ENCODE peak calls at places on chromosomes 7 and 10, in four cellular contexts. B is HepG2, Y is upper lobe of left lung, K is sigmoid colon. N is an unnamed sample.
A peak's percentile ranks its signal among the peaks of the same experiment; 100 is the strongest.

GRCh38 chr7:28096713-28097112 is 83.9 kb downstream of the JAZF1 start:
- DNase-seq in B (peak; percentile 27), Y (no peak), K (peak; percentile 83), N (peak; percentile 49)

GRCh38 chr10:88754272-88754671 is 5.5 kb upstream of the LIPN start:
- DNase-seq in B (no peak), Y (no peak), K (no peak), N (no peak)

GRCh38 chr10:121112618-121113384 is 261.6 kb downstream of the WDR11 start:
- DNase-seq in B (no peak), Y (peak; percentile 10), K (no peak), N (no peak)

GRCh38 chr10:49187950-49188761 is at the start of gene TMEM273:
- DNase-seq in B (no peak), Y (peak; percentile 69), K (peak; percentile 85), N (peak; percentile 49)

GRCh38 chr7:142853739-142854504 is 954 bp upstream of the EPHB6 start:
- DNase-seq in B (peak; percentile 33), Y (peak; percentile 89), K (peak; percentile 82), N (peak; percentile 64)

GRCh38 chr7:112056409-112056808 is 149.8 kb downstream of the DOCK4 start:
- DNase-seq in B (no peak), Y (no peak), K (no peak), N (no peak)

GRCh38 chr7:97019710-97020109 is 4.9 kb downstream of the DLX5 start:
- DNase-seq in B (no peak), Y (no peak), K (no peak), N (no peak)

GRCh38 chr7:143380646-143381426 is at the start of gene ZYX:
- DNase-seq in B (peak; percentile 84), Y (peak; percentile 96), K (peak; percentile 98), N (peak; percentile 93)

GRCh38 chr10:23362879-23363787 is 18.5 kb upstream of the C10orf67 start:
- DNase-seq in B (no peak), Y (no peak), K (no peak), N (no peak)

GRCh38 chr7:131556055-131556911 is at the start of gene PODXL:
- DNase-seq in B (no peak), Y (peak; percentile 95), K (peak; percentile 85), N (peak; percentile 73)

GRCh38 chr10:58003945-58004344 is 263.7 kb downstream of the IPMK start:
- DNase-seq in B (no peak), Y (no peak), K (no peak), N (no peak)

GRCh38 chr7:897771-898376 is 21.5 kb downstream of the GET4 start:
- DNase-seq in B (no peak), Y (peak; percentile 82), K (no peak), N (no peak)

GRCh38 chr10:71532878-71533277 is 136.2 kb downstream of the CDH23 start:
- DNase-seq in B (no peak), Y (no peak), K (no peak), N (no peak)

GRCh38 chr7:127819975-127820778 is 168.2 kb downstream of the SND1 start:
- DNase-seq in B (peak; percentile 84), Y (no peak), K (no peak), N (no peak)

DNA sequence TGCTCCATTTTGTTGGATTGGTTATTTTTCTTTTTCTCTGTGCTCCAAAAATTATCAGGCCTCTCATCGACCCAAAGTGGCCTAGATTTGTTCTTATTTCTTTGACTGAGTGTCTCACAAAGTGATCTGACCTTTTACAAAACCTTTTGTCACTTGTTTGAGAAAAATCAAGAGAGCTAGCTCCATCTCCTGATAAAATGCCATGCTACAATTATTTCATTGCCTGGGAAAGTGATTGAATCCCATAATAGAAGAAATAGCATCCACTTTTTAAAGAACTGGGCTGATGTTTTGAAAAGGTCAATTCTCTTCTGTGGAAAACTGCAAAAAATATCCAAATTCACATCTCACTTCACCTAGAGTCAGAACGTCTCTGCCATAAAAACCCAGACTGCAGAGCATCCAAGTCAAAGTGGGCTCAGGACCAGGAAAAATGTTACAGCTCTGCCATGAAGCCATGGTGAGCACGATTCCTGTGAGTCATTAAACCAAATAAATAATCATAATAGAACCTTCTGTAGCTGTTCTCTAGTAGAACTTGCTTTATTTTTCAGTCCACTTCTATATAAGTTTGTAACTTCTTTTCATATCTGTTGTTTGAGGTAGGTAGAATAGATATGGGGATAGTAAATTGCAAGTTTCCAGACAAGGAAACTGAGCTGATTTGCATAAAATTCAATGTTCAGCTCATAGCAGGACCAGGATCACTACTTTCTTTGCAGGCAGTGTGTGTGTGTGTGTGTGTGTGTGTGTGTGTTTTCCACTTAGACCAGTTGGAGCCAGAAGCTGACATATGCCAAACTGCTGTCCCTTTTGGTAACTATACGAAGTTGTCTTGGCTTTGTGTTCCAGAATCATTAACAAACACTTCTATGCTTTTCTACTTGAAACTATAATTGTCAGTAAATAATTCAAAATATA is 632.5 kb upstream of the ANKRD30A start:
- DNase-seq in B (no peak), Y (no peak), K (no peak), N (no peak)
- H3K4me3 ChIP-seq in B (no peak overlapping the region), Y (no peak overlapping the region), K (no peak overlapping the region), N (no peak overlapping the region)

DNA sequence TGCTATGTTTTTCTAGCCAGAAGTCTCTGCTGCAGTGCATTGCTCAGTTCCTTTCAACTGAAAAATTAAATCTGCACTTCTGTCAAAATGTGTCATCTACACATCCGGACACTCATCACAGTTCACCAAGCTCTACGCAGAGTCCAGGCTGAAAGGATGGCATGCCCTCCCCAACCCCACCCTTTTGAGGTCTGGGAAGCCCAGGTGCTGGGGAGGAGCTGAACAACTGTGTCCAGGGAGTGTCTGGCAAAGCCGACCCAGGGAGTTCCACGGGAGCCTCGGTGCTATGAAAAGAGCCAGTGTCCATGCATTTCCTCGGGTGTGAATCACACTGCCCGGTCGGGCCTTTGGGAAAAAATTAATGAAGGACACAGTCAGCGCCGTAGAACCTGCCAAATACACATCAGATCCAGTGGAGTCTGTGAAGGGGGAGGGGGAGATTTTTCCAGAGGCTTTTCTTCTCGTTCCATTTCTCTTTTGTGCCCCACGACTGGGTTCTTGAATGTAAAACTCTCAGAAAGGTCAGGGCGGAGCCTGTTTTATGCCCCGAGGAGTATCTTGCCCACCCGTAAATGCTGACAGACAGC is 738 bp upstream of the PALS2 start:
- DNase-seq in B (peak; percentile 13), Y (no peak), K (peak; percentile 67), N (no peak)
- TF ChIP-seq POLR2AphosphoS5 in B (no peak), Y (no peak), K (no peak), N (no peak)

GRCh38 chr7:26193432-26194206 is 6.9 kb downstream of the HNRNPA2B1 start:
- DNase-seq in B (no peak), Y (no peak), K (no peak), N (no peak)

GRCh38 chr7:26195182-26195581 is 5.4 kb downstream of the HNRNPA2B1 start:
- DNase-seq in B (no peak), Y (no peak), K (no peak), N (no peak)

GRCh38 chr7:26197153-26198115 is 3.1 kb downstream of the HNRNPA2B1 start:
- DNase-seq in B (no peak), Y (no peak), K (no peak), N (no peak)

GRCh38 chr7:26196305-26196704 is 4.2 kb downstream of the HNRNPA2B1 start:
- DNase-seq in B (no peak), Y (no peak), K (no peak), N (no peak)

GRCh38 chr7:26195867-26196266 is 4.7 kb downstream of the HNRNPA2B1 start:
- DNase-seq in B (no peak), Y (no peak), K (no peak), N (no peak)
- TF ChIP-seq POLR2A in B (no peak), Y (no peak), K (no peak), N (no peak)

GRCh38 chr10:79264942-79265341 is 82.3 kb upstream of the PPIF start:
- DNase-seq in B (no peak), Y (peak; percentile 60), K (no peak), N (no peak)

GRCh38 chr10:79268100-79268670 is 79.1 kb upstream of the PPIF start:
- DNase-seq in B (no peak), Y (no peak), K (no peak), N (no peak)

GRCh38 chr10:79267449-79267848 is 79.8 kb upstream of the PPIF start:
- DNase-seq in B (no peak), Y (no peak), K (no peak), N (no peak)

GRCh38 chr10:79266092-79266491 is 81.2 kb upstream of the PPIF start:
- DNase-seq in B (no peak), Y (no peak), K (no peak), N (no peak)

DNA sequence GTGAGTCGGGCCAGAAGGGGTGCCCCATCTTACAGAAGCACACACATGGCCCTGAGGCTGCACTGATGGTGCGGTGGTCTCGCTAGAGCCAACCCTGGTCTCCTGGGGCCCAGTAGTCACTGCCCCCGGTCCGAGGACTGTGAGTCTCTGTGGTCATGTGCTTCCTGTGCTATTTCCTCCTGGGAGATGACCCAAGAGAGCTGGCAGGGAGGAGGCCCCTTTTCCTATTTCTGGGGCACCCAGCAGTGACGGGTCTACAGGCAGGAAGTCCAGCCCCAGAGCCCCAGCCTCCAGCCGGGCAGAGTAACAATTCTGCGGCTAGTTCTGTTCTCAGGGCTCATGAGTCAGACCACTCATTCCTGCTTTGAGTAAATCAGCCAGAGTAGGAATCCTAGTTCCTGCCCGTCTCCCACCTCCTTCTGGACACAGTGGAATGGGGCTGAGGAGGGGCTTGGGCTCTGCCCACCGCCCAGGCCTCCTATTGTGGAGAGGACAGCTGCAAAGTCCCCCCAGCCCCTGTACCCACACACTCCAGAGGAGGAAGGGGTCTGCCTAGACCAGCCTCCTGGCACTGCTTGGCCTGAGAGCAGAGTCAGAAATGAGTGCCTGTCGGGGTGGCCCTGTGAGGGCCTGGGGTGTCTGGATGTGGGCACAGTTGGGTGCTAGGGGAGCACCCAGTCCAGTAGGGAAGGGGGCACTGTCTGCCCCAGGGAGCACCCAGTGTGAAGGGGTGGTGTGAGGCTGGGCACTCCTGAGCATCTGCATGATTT is 80.5 kb upstream of the PPIF start:
- DNase-seq in B (no peak), Y (peak; percentile 32), K (peak; percentile 90), N (peak; percentile 47)
- H3K4me3 ChIP-seq in B (no peak overlapping the region), Y (no peak overlapping the region), K (no peak overlapping the region), N (no peak overlapping the region)

DNA sequence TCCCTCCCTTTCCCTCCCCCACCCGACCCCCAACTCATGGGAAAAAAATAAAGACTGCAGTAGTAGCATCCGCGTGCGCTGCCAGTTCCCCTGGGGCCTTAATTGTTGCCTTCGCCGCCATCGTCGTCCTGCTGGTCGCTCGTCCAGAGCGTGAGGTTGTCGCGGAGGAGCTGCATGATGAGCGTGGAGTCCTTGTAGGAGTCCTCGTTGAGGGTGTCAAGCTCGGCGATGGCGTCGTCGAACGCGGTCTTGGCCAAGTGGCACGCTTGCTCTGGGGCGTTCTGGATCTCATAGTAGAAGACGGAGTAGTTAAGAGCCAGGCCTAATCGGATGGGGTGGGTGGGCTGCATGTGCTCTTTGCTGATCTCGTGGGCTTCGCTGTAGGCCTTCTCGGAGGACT is 27.0 kb downstream of the HSPB1 start:
- DNase-seq in B (no peak), Y (peak; percentile 70), K (peak; percentile 53), N (no peak)
- TF ChIP-seq POLR2AphosphoS5 in B (no peak), Y (no peak), K (no peak), N (no peak)

GRCh38 chr10:84296071-84296981 is 32.1 kb upstream of the CCSER2 start:
- DNase-seq in B (no peak), Y (no peak), K (no peak), N (no peak)
- TF ChIP-seq POLR2A in B (no peak), Y (no peak), K (no peak), N (no peak)

N was measured in stomach.